ENCODE peak calls at places on chromosomes 4 and X, in four cellular contexts. I, C, P and D are unnamed samples.

GRCh38 chr4:7270121-7270520 is 77.8 kb downstream of the SORCS2 start:
- DNase-seq in I (no peak), C (no peak), P (no peak), D (no peak)

GRCh38 chr4:40046311-40046980 is 10.2 kb upstream of the N4BP2 start:
- DNase-seq in I (peak), C (no peak), P (no peak), D (peak)

GRCh38 chrX:81957900-81958545 is 756.1 kb downstream of the SH3BGRL start:
- DNase-seq in I (peak), C (no peak), P (no peak), D (no peak)

GRCh38 chr4:76518241-76518640 is 83.2 kb downstream of the SHROOM3 start:
- DNase-seq in I (peak), C (no peak), P (no peak), D (no peak)

GRCh38 chr4:54063224-54063623 is 1.2 kb downstream of the CHIC2 start:
- DNase-seq in I (peak), C (no peak), P (no peak), D (peak)

GRCh38 chrX:139766545-139766983 is 58.6 kb upstream of the MCF2 start:
- DNase-seq in I (no peak), C (no peak), P (no peak), D (no peak)

GRCh38 chrX:21745756-21746155 is 12.2 kb downstream of the SMPX start:
- DNase-seq in I (peak), C (no peak), P (peak), D (peak)

GRCh38 chrX:3216581-3216980 is 129.9 kb downstream of the MXRA5 start:
- DNase-seq in I (no peak), C (peak), P (no peak), D (no peak)

GRCh38 chr4:184259866-184260265 is 42.2 kb upstream of the ENPP6 start:
- DNase-seq in I (no peak), C (no peak), P (no peak), D (no peak)

GRCh38 chr4:167238226-167238625 is 3.9 kb upstream of the SPOCK3 start:
- DNase-seq in I (no peak), C (no peak), P (no peak), D (no peak)

GRCh38 chr4:148154769-148155168 is 287.4 kb downstream of the NR3C2 start:
- DNase-seq in I (no peak), C (no peak), P (no peak), D (no peak)

GRCh38 chr4:26320159-26320452 is 708 bp upstream of the RBPJ start:
- DNase-seq in I (peak), C (no peak), P (no peak), D (no peak)

GRCh38 chr4:74900862-74901261 is 32.1 kb upstream of the PARM1 start:
- DNase-seq in I (no peak), C (no peak), P (no peak), D (no peak)

GRCh38 chr4:1520145-1520661 is 114.0 kb upstream of the NKX1-1 start:
- DNase-seq in I (no peak), C (no peak), P (no peak), D (no peak)

DNA sequence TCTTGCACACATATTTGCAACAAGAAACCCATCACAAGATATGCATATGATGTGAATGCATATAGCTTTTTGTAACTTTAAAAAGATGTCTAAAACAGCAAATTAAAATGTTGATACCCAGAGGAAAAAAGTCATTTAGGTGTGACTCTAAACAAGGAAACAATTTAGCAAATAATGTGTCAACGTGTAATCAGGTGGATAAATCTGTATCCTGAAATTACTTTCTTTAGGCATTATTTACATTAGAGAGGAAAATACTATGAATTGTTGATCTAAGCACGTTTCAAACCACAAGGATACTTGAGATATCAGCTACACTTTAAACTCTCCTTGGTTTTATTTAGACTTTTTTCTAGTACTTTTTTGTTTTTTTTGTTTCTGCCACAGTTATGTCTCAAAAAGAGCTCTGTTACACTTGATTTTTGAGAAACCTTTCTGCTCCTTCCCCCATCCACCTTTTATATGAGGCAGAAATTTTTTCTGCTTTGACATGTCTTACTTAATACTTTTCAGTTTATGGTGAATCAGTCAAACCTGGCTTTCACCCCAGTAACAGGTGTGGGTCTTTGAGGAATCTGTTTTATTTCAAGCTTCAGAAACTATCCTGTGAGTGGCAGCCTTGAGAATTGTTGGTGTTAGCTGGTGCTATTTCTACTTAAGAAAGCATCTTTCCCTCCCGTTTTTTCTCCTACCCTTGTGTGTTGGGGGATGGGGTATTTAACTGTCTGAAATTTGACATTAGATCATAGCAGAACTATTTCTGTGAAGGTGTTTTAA is 1.9 kb downstream of the NPNT start:
- DNase-seq in I (no peak), C (no peak), P (no peak), D (no peak)
- H3K4me3 ChIP-seq in I (no peak), C (no peak), P (no peak), D (no peak)

GRCh38 chr4:110634320-110635154 is 11.7 kb upstream of the PITX2 start:
- DNase-seq in I (no peak), C (no peak), P (no peak), D (no peak)
- H3K4me3 ChIP-seq in I (no peak), C (no peak), P (no peak), D (no peak)

DNA sequence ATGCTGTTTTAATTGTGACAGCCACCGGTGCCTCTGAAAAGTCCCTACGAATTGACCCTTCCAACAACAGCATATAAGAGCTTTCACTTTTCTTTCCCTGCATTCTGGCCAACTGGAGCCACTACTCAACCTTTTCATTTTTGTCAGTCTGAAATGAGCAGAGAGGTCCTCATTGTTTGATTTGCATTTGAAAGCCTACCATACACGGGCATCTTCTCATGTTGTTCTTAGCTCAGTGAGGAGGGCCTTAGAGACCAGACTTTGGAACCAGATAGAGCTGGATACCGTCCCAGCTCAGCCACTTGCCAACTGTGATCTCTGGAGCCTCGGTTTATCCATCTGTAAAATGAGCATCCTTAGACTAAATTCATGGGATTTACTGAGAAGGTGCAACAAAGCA is 16.9 kb upstream of the TMSB4X start:
- DNase-seq in I (no peak), C (no peak), P (no peak), D (no peak)
- H3K4me3 ChIP-seq in I (no peak), C (no peak), P (no peak), D (no peak)

GRCh38 chr4:15469402-15470148 is at the start of gene CC2D2A:
- DNase-seq in I (peak), C (no peak), P (no peak), D (peak)
- H3K4me3 ChIP-seq in I (peak), C (peak), P (peak), D (peak)

GRCh38 chrX:25004485-25005032 is 11.2 kb downstream of the ARX start:
- DNase-seq in I (no peak), C (no peak), P (no peak), D (no peak)
- H3K4me3 ChIP-seq in I (no peak), C (peak), P (no peak), D (no peak)